ENCODE peak calls at places on chromosomes 6 and 20, in seven cellular contexts. O is upper lobe of right lung, H is Peyer's patch, S is bronchial epithelial cell, V is body of pancreas, I is choroid plexus epithelial cell, L is sigmoid colon. B is an unnamed sample.

GRCh38 chr6:13668291-13668928 is 43.2 kb downstream of the RANBP9 start:
- DNase-seq in O (no peak), H (no peak), S (peak; percentile 42), V (no peak), I (peak; percentile 32), L (no peak), B (no peak)

GRCh38 chr20:17541996-17542395 is 10.8 kb upstream of the BFSP1 start:
- DNase-seq in O (no peak), H (no peak), S (peak; percentile 87), V (no peak), I (peak; percentile 87), L (no peak), B (no peak)

GRCh38 chr6:130890531-130890950 is 63.3 kb downstream of the SMLR1 start:
- DNase-seq in O (no peak), H (no peak), S (no peak), V (no peak), I (peak; percentile 60), L (no peak), B (no peak)

GRCh38 chr20:45993197-45993951 is 15.3 kb upstream of the MMP9 start:
- DNase-seq in O (peak; percentile 67), H (no peak), S (peak; percentile 99), V (no peak), I (peak; percentile 36), L (peak; percentile 45), B (peak; percentile 32)

GRCh38 chr6:4017847-4018193 is 61.1 kb downstream of the FAM217A start:
- DNase-seq in O (no peak), H (no peak), S (peak; percentile 61), V (no peak), I (peak; percentile 63), L (no peak), B (no peak)

GRCh38 chr6:35259946-35260626 is 551 bp downstream of the ZNF76 start:
- DNase-seq in O (peak; percentile 92), H (peak; percentile 77), S (peak; percentile 82), V (peak; percentile 75), I (peak; percentile 35), L (peak; percentile 87), B (peak; percentile 64)

GRCh38 chr6:68575765-68576439 is 59.2 kb upstream of the ADGRB3 start:
- DNase-seq in O (peak; percentile 59), H (no peak), S (no peak), V (peak; percentile 19), I (peak; percentile 34), L (peak; percentile 59), B (peak; percentile 86)

GRCh38 chr6:136403166-136403980 is 113.7 kb upstream of the BCLAF1 start:
- DNase-seq in O (no peak), H (no peak), S (peak; percentile 97), V (no peak), I (peak; percentile 89), L (no peak), B (peak; percentile 52)

GRCh38 chr6:15088904-15089568 is 156.8 kb upstream of the JARID2 start:
- DNase-seq in O (no peak), H (no peak), S (no peak), V (no peak), I (no peak), L (no peak), B (no peak)

GRCh38 chr6:129844118-129844891 is 16.8 kb downstream of the TMEM244 start:
- DNase-seq in O (no peak), H (no peak), S (peak; percentile 60), V (no peak), I (peak; percentile 85), L (no peak), B (peak; percentile 73)

GRCh38 chr20:49037962-49038387 is 8.1 kb upstream of the CSE1L start:
- DNase-seq in O (no peak), H (no peak), S (no peak), V (no peak), I (no peak), L (no peak), B (no peak)

GRCh38 chr6:2970034-2970685 is 1.2 kb downstream of the SERPINB6 start:
- DNase-seq in O (no peak), H (no peak), S (no peak), V (no peak), I (peak; percentile 34), L (no peak), B (peak; percentile 56)

DNA sequence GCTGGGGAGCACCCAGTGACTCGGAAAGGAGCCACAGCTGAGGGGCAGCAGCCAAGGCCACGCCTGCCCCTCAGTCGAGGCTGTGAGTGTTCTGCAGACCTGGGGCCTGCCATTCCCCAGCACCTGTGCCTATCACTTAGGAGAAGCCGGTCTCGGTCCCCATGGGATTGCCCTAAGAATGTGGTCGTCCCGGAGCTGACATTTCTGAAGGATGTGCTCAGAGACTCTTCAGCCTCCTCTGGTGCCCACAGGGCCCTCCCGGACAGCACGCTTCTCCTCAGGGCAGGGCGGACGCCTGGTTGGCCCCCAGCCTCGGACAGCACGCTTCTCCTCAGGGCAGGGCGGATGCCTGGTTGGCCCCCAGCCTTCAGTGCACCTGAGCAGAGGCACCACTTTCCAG is 223.9 kb downstream of the ERMARD start:
- DNase-seq in O (peak; percentile 57), H (no peak), S (no peak), V (no peak), I (no peak), L (no peak), B (peak; percentile 82)
- H3K4me3 ChIP-seq in O (no peak overlapping the region), H (no peak overlapping the region), S (no peak overlapping the region), V (no peak overlapping the region), I (no peak overlapping the region), L (no peak overlapping the region), B (no peak overlapping the region)

DNA sequence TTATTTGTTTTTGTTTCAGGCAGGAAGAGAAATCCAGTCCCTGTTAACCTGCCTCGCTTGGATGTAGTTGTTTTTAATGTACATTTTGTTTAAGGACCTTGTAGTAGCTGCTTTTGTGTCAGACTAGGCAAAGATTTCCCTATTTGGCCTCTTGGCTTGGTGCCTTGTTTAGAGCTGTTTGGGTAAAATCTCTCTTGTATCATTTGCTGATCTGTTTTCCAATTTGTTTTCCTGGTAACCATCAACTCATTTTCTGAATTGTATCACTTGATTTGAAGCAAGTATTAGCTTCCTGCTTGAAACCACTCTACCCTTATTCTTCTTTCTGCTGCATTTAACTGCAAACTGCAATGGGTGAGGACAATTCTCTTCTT is 160.7 kb downstream of the ZFAND3 start:
- DNase-seq in O (no peak), H (no peak), S (no peak), V (no peak), I (no peak), L (no peak), B (no peak)
- H3K4me3 ChIP-seq in O (no peak overlapping the region), H (no peak overlapping the region), S (no peak overlapping the region), V (no peak overlapping the region), I (no peak overlapping the region), L (no peak overlapping the region), B (no peak overlapping the region)

GRCh38 chr6:52326540-52327364 is 35.2 kb upstream of the PAQR8 start:
- DNase-seq in O (no peak), H (no peak), S (no peak), V (no peak), I (no peak), L (no peak), B (no peak)
- H3K4me3 ChIP-seq in O (no peak overlapping the region), H (no peak overlapping the region), S (no peak overlapping the region), V (no peak overlapping the region), I (no peak overlapping the region), L (no peak overlapping the region), B (no peak overlapping the region)

DNA sequence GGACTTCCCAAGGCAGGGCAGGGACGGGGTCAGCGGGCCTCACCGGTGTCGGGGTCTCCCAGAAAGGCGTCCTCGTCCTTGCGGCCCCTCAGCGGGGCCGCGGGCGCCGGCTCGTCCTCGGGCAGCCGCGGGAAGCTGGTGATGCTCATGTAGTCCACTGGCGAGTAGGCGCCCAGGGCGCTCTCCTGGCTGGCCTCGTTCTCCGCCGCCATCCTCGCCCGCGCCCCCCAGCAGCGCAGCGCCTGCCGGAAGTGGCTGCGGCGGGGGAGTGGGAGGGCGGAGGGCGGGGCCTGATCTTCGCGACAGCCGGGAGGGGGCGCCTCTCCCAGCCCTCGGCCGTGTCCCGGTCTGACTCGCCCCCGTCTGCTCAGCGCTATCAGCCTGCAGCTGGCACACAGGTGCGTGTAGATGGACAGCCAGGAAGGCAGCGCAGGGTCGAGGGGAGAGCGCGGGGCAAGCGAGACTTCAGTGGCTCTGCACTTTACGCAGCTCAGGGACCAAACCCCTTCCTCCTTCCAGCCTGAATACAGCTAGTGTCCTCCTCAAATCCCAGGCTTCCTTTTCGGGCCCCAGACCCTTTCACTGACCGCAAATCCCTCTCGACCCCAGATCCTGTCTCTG is at the start of gene GGT7:
- DNase-seq in O (peak; percentile 93), H (peak; percentile 83), S (peak; percentile 39), V (peak; percentile 86), I (peak; percentile 66), L (peak; percentile 91), B (peak; percentile 89)
- H3K4me3 ChIP-seq in O (peak within 1 kb of the TSS; percentile 77), H (peak within 1 kb of the TSS; percentile 63), S (peak within 1 kb of the TSS; percentile 43), V (peak within 1 kb of the TSS; percentile 75), I (peak within 1 kb of the TSS; percentile 70), L (peak within 1 kb of the TSS; percentile 70), B (peak within 1 kb of the TSS; percentile 75)

GRCh38 chr20:21509079-21509596 is 4.7 kb downstream of the NKX2-2 start:
- DNase-seq in O (no peak), H (no peak), S (no peak), V (no peak), I (no peak), L (no peak), B (no peak)

GRCh38 chr20:21510995-21511394 is 2.9 kb downstream of the NKX2-2 start:
- DNase-seq in O (no peak), H (no peak), S (no peak), V (no peak), I (no peak), L (no peak), B (no peak)

GRCh38 chr20:21508230-21509078 is 5.4 kb downstream of the NKX2-2 start:
- DNase-seq in O (no peak), H (no peak), S (no peak), V (no peak), I (no peak), L (no peak), B (no peak)

GRCh38 chr20:21510414-21510971 is 3.4 kb downstream of the NKX2-2 start:
- DNase-seq in O (no peak), H (no peak), S (no peak), V (no peak), I (no peak), L (no peak), B (no peak)

DNA sequence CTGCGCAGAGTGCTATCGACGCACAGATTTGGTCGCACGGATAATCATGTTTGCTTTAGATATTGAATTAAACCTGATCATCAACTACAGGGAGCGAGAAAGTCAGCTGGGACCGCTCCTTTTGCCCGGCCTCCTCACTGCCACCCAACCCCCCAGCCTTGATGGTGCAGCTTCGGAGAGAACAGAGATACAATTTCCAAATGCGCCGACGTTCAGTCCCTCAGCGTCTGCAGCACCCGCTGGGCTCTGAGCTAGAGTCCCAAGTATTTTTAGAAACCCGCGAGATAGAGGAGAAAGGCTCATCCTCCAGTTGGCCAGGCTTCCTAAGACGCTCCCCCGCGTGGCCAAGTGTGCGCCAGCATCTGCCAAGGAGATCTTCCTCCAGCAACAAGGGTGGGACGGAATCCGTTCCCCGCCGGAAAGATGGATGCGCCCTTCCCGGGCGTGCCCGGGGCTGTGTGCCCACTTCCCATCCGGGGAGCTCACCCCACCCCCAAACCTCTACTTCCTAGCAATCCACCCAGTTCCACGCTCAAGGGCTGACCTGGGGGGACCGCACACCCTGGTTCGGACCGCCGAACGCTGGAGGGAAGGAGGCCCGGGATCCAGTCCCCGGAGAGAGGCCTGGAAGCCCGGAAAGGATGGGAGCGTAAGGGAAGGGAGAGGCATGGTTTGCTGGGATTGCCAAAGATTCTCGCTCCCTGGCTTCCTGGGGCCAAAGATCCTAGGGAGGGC is 4.1 kb downstream of the NKX2-2 start:
- DNase-seq in O (no peak), H (no peak), S (no peak), V (no peak), I (peak; percentile 34), L (no peak), B (no peak)
- H3K4me3 ChIP-seq in O (peak overlapping the region; percentile 42), H (no peak overlapping the region), S (no peak overlapping the region), V (no peak overlapping the region), I (peak overlapping the region; percentile 8), L (no peak overlapping the region), B (no peak overlapping the region)